ENCODE peak calls at places on chromosomes 4 and X, in six cellular contexts. One of them, this sample, is unnamed.

GRCh38 chrX:150513564-150513963 is 54.9 kb upstream of the MTM1 start:
- DNase-seq in EH: no peak
- DNase-seq in omental fat pad: no peak
- DNase-seq in lower leg skin: no peak
- DNase-seq in IMR-90: no peak
- DNase-seq in transverse colon: no peak
- DNase-seq in this sample: no peak

GRCh38 chrX:134935286-134935685 is 55.5 kb upstream of the SMIM10 start:
- DNase-seq in transverse colon: no peak
- DNase-seq in EH: peak
- DNase-seq in omental fat pad: no peak
- DNase-seq in IMR-90: no peak
- DNase-seq in lower leg skin: no peak
- DNase-seq in this sample: no peak

GRCh38 chrX:46576458-46576857 is 2.9 kb downstream of the CHST7 start:
- DNase-seq in EH: peak
- DNase-seq in transverse colon: no peak
- DNase-seq in lower leg skin: peak
- DNase-seq in IMR-90: no peak
- DNase-seq in omental fat pad: no peak
- DNase-seq in this sample: no peak

GRCh38 chr4:29278580-29278979 is 1441.6 kb upstream of the PCDH7 start:
- DNase-seq in transverse colon: no peak
- DNase-seq in lower leg skin: no peak
- DNase-seq in EH: peak
- DNase-seq in omental fat pad: no peak
- DNase-seq in IMR-90: peak
- DNase-seq in this sample: no peak

GRCh38 chr4:138056541-138056940 is 185.6 kb downstream of the SLC7A11 start:
- DNase-seq in transverse colon: no peak
- DNase-seq in lower leg skin: no peak
- DNase-seq in omental fat pad: no peak
- DNase-seq in IMR-90: no peak
- DNase-seq in EH: no peak
- DNase-seq in this sample: no peak

GRCh38 chr4:8314691-8315255 is 45.2 kb downstream of the HTRA3 start:
- DNase-seq in transverse colon: no peak
- DNase-seq in omental fat pad: no peak
- DNase-seq in EH: no peak
- DNase-seq in lower leg skin: no peak
- DNase-seq in IMR-90: no peak
- DNase-seq in this sample: no peak

GRCh38 chr4:1207157-1207470 is 34.7 kb upstream of the SPON2 start:
- DNase-seq in transverse colon: no peak
- DNase-seq in omental fat pad: peak
- DNase-seq in IMR-90: no peak
- DNase-seq in EH: no peak
- DNase-seq in lower leg skin: no peak
- DNase-seq in this sample: no peak

GRCh38 chrX:39752820-39753219 is 344.9 kb downstream of the BCOR start:
- DNase-seq in lower leg skin: no peak
- DNase-seq in EH: peak
- DNase-seq in IMR-90: peak
- DNase-seq in transverse colon: no peak
- DNase-seq in omental fat pad: no peak
- DNase-seq in this sample: no peak

GRCh38 chrX:79266702-79267101 is 100.4 kb downstream of the ITM2A start:
- DNase-seq in IMR-90: no peak
- DNase-seq in EH: no peak
- DNase-seq in omental fat pad: no peak
- DNase-seq in transverse colon: no peak
- DNase-seq in lower leg skin: no peak
- DNase-seq in this sample: no peak

This sample was measured in Peyer's patch.